ENCODE peak calls at places on chromosomes 12 and 14, in five cellular contexts. O is activated B cell treated with CpG ODN at 0.5 μM for 24 hours; I is NCI-H1092 treated with DMSO at 0.1 percent for 48 hours; K is stimulated activated naive CD8-positive, alpha-beta T cell treated with anti-CD3 and anti-CD28 coated beads, Interleukin-15, Interleukin-2, amounts not matched to agents 100 U/mL and 50 U/mL, for 24 hours; B is activated CD4-positive, alpha-beta T cell treated with anti-CD3 and anti-CD28 coated beads, Interleukin-2, amount 50 U/mL, for 24 hours. D is an unnamed sample.
A peak's percentile ranks its signal among the peaks of the same experiment; 100 is the strongest.

GRCh38 chr14:23481992-23482813 is 12.7 kb downstream of the NGDN start:
- DNase-seq in O (no peak), I (peak; percentile 21), K (no peak), B (no peak), D (no peak)

GRCh38 chr14:80523518-80524117 is 312.3 kb upstream of the DIO2 start:
- DNase-seq in O (no peak), I (no peak), K (no peak), B (no peak), D (no peak)

GRCh38 chr12:42918387-42918786 is 328.8 kb upstream of the PRICKLE1 start:
- DNase-seq in O (no peak), I (no peak), K (no peak), B (no peak), D (no peak)

GRCh38 chr12:131603106-131604033 is 107.5 kb upstream of the SFSWAP start:
- DNase-seq in O (no peak), I (no peak), K (no peak), B (no peak), D (no peak)

GRCh38 chr12:107318804-107319535 is 225.6 kb upstream of the CRY1 start:
- DNase-seq in O (no peak), I (peak; percentile 37), K (peak; percentile 36), B (no peak), D (peak; percentile 48)

GRCh38 chr14:49612251-49612650 is 8.2 kb downstream of the RPL36AL start:
- DNase-seq in O (no peak), I (no peak), K (no peak), B (no peak), D (no peak)

GRCh38 chr14:88551936-88552565 is 2.8 kb downstream of the PTPN21 start:
- DNase-seq in O (no peak), I (no peak), K (no peak), B (no peak), D (no peak)

GRCh38 chr12:132159555-132160003 is 15.3 kb downstream of the NOC4L start:
- DNase-seq in O (no peak), I (no peak), K (no peak), B (no peak), D (no peak)

GRCh38 chr12:68501226-68501625 is 109.5 kb upstream of the RAP1B start:
- DNase-seq in O (no peak), I (no peak), K (no peak), B (no peak), D (no peak)

GRCh38 chr12:69117566-69118266 is 121.7 kb upstream of the CPSF6 start:
- DNase-seq in O (no peak), I (no peak), K (no peak), B (no peak), D (no peak)

GRCh38 chr14:41785696-41786095 is 179.0 kb downstream of the LRFN5 start:
- DNase-seq in O (no peak), I (peak; percentile 68), K (no peak), B (no peak), D (no peak)

GRCh38 chr12:122309564-122310121 is 43.3 kb upstream of the VPS33A start:
- DNase-seq in O (no peak), I (no peak), K (no peak), B (no peak), D (no peak)

D was measured in Peyer's patch.